ENCODE peak calls at places on chromosome 7, in four cellular contexts. W is AG04449, O is fibroblast of pulmonary artery, N is mammary epithelial cell. X is an unnamed sample.

GRCh38 chr7:151280388-151281019 is 32.0 kb upstream of the SMARCD3 start:
- DNase-seq in W (no peak), O (no peak), N (no peak), X (no peak)

GRCh38 chr7:107355616-107356015 is 114.2 kb upstream of the GPR22 start:
- DNase-seq in W (peak), O (no peak), N (peak), X (peak)

GRCh38 chr7:14073543-14073942 is 84.1 kb upstream of the ETV1 start:
- DNase-seq in W (no peak), O (peak), N (no peak), X (no peak)

GRCh38 chr7:24313777-24314176 is 29.8 kb downstream of the NPY start:
- DNase-seq in W (no peak), O (no peak), N (no peak), X (no peak)

GRCh38 chr7:80450621-80451308 is 61.1 kb downstream of the GNAT3 start:
- DNase-seq in W (no peak), O (peak), N (peak), X (peak)

GRCh38 chr7:131431289-131431688 is 103.6 kb downstream of the MKLN1 start:
- DNase-seq in W (no peak), O (peak), N (peak), X (peak)

GRCh38 chr7:123112833-123113232 is 86.9 kb downstream of the SLC13A1 start:
- DNase-seq in W (no peak), O (no peak), N (no peak), X (no peak)

GRCh38 chr7:54888067-54888735 is 129.2 kb upstream of the SEC61G start:
- DNase-seq in W (no peak), O (no peak), N (no peak), X (no peak)

GRCh38 chr7:39946693-39947092 is 3.4 kb upstream of the CDK13 start:
- DNase-seq in W (no peak), O (no peak), N (no peak), X (no peak)

GRCh38 chr7:40204581-40204980 is 69.8 kb downstream of the SUGCT start:
- DNase-seq in W (no peak), O (no peak), N (no peak), X (no peak)

GRCh38 chr7:102404005-102404861 is 8.1 kb downstream of the PRKRIP1 start:
- DNase-seq in W (no peak), O (peak), N (peak), X (peak)

GRCh38 chr7:15678646-15679045 is 7.8 kb downstream of the MEOX2 start:
- DNase-seq in W (no peak), O (no peak), N (no peak), X (no peak)

GRCh38 chr7:28981282-28981555 is 23.1 kb upstream of the TRIL start:
- DNase-seq in W (no peak), O (no peak), N (no peak), X (no peak)

GRCh38 chr7:116236020-116236630 is 25.8 kb downstream of the TES start:
- DNase-seq in W (no peak), O (peak), N (no peak), X (peak)

GRCh38 chr7:124603066-124603465 is 162.5 kb downstream of the GPR37 start:
- DNase-seq in W (no peak), O (no peak), N (peak), X (no peak)

GRCh38 chr7:126450269-126450671 is 802.5 kb downstream of the GRM8 start:
- DNase-seq in W (no peak), O (no peak), N (no peak), X (no peak)

GRCh38 chr7:66557214-66558200 is 71.2 kb upstream of the KCTD7 start:
- DNase-seq in W (no peak), O (peak), N (peak), X (peak)

GRCh38 chr7:24406053-24406561 is 122.1 kb downstream of the NPY start:
- DNase-seq in W (no peak), O (no peak), N (peak), X (no peak)

GRCh38 chr7:47724335-47724982 is 142.5 kb upstream of the TNS3 start:
- DNase-seq in W (peak), O (peak), N (peak), X (peak)
- H3K4me3 ChIP-seq in W (no peak), O (no peak), N (no peak), X (no peak)

DNA sequence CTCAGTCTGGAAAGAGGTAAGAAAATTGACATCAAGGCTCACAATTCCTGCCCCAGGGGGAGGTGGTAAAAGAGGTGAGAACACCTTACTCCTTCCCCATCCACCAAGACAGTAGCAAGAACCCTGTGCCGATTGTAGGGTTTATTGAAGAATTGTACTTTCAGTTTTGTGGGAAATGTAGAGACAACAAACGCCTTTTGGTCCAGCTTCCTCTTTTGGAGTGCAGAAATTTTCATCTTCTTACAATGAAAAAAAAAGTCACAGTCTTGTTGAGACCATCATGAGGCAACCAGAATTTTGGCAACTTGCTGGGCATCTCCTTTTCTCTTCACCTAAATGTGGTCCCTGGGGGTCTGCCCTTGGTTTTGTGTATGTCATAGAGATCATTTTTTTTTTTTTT is 217.7 kb downstream of the TMEM178B start:
- DNase-seq in W (no peak), O (no peak), N (no peak), X (no peak)
- H3K4me3 ChIP-seq in W (no peak), O (no peak), N (no peak), X (no peak)

DNA sequence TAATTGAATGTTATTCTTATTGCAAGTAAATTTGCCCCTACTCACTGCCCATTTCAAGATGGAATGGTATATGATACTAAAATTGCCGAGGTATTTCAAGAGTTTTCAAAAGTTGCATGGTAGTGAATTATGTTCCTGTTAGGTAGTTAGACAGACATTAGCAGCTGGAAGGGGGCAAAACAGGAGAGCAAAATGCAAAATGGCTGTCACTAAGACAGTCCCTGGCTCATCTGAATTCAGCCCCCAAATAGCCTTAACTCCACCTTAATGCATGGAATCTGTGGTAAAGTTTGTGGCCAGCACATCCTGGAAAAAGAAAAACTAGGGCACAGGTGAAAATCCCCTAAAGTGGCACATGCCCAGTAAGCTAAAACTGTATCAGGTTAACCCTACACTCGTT is 894.9 kb downstream of the NXPH1 start:
- DNase-seq in W (no peak), O (no peak), N (no peak), X (no peak)
- H3K4me3 ChIP-seq in W (no peak), O (no peak), N (no peak), X (no peak)

GRCh38 chr7:712601-713457 is 13.7 kb upstream of the DNAAF5 start:
- DNase-seq in W (no peak), O (no peak), N (no peak), X (no peak)

GRCh38 chr7:711967-712600 is 14.4 kb upstream of the DNAAF5 start:
- DNase-seq in W (no peak), O (no peak), N (no peak), X (no peak)

GRCh38 chr7:710161-710560 is 16.3 kb upstream of the DNAAF5 start:
- DNase-seq in W (no peak), O (no peak), N (no peak), X (no peak)

GRCh38 chr7:713488-714230 is 12.8 kb upstream of the DNAAF5 start:
- DNase-seq in W (no peak), O (no peak), N (no peak), X (no peak)

DNA sequence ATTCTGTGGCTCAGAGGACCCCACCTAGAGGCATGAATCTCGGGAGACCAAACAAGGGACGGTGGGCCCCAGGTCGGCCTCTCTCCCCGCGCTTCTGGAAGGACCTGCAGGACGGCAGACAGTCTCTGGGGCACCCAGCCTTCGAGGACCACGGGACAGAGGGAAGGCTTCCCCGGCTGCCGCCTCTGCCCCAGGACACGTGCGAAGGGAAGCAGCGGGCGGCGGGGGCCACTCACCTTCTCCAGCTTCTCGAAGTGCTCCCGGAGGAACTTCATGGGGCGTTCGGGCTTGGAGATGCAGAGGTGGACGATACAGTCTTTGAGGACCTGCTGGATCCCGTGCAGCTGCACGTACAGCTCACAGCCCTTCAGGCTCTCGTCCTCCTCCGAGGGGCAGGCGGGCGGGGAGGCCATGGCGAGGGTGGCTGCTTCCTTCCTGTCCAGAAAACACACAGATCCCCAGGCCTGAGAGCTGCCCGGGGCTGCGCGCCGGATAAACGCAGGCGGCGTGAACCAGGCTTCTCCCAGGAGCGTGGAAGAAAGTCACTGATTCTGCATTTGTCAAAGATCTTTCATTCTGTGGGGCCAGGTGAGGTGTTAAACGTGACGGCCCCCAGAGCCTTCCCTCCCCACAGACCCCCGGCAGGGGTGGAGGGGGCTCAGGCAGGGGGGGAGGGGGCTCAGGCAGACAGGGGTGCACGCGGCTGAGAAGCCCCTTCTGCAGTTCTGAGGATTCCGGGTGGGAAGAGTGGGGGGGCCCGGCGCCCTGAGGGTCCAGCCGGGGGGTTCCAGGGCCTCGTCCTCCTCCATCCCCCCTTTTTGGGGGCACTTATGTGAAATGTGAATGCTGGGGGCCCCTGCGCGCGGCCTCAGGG is 15.2 kb upstream of the DNAAF5 start:
- DNase-seq in W (no peak), O (no peak), N (no peak), X (no peak)
- H3K4me3 ChIP-seq in W (peak), O (peak), N (no peak), X (peak)

DNA sequence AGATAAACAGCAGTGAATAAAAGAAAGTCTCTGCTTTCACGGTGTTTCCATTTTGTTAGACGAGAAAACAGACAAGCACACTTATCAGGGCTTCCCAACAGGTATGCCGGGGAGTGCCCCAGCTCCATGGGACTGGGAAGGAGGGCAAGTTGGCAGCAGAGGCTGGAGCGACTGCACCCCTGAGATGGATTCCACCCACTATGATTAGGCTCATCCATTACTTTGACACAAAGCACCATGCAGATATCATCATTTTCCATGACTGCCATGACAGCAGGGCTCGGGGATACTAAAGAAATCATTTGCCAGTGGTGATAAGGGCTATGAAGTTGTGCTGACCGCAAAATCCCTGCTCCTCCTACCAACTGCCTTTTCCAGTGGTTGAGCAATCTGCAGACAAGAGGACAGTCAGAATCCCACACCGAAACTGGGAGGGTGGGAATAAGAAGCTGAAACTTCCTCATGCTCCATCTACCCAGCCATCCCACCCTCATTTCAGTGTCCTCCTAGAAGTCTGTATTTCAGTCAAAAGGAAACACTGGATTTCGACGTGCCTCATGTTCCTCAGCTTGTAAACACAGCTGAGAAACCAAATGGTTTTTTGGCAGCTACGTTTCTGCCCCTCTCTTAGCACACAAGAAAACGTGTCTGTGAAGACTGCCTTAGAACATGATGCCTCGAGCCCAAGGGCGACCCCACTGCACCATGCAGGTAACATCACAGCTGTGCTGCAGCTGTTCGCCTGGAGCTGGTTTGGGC is 15.5 kb downstream of the CREB3L2 start:
- DNase-seq in W (no peak), O (peak), N (peak), X (no peak)
- H3K4me3 ChIP-seq in W (peak), O (no peak), N (no peak), X (no peak)

GRCh38 chr7:155490697-155491628 is 33.0 kb downstream of the EN2 start:
- DNase-seq in W (no peak), O (no peak), N (no peak), X (no peak)
- H3K4me3 ChIP-seq in W (no peak), O (no peak), N (no peak), X (no peak)